ENCODE peak calls at places on chromosomes 4 and X, in seven cellular contexts. C is cardiac fibroblast, B is NCI-H69, D is iris pigment epithelial cell, U is HFFc6, X is nephron progenitor cell, S is NCI-H1105 treated with DMSO at 0.1 percent for 48 hours. K is an unnamed sample.

GRCh38 chrX:120570201-120570600 is 9.4 kb upstream of the CUL4B start:
- DNase-seq in D (no peak), U (no peak), S (no peak), C (no peak), B (no peak), X (no peak), K (no peak)

GRCh38 chr4:148065069-148065468 is 333.2 kb downstream of the ARHGAP10 start:
- DNase-seq in X (no peak), C (peak), U (peak), D (peak), B (peak), S (no peak), K (peak)

GRCh38 chr4:37737456-37737855 is 51.3 kb upstream of the RELL1 start:
- DNase-seq in X (no peak), C (peak), D (peak), B (no peak), S (no peak), U (peak), K (peak)

GRCh38 chr4:183772361-183772760 is 113.3 kb downstream of the TRAPPC11 start:
- DNase-seq in C (no peak), S (no peak), D (no peak), B (no peak), U (no peak), X (no peak), K (no peak)

GRCh38 chrX:98203800-98204199 is 1320.1 kb downstream of the RPA4 start:
- DNase-seq in U (peak), S (no peak), B (no peak), X (no peak), C (no peak), D (no peak), K (peak)

GRCh38 chr4:173448103-173448502 is 49.2 kb upstream of the SCRG1 start:
- DNase-seq in X (no peak), D (no peak), S (peak), C (peak), B (peak), U (peak), K (peak)

GRCh38 chr4:55258152-55258863 is 87.7 kb upstream of the SRD5A3 start:
- DNase-seq in U (no peak), D (no peak), B (no peak), C (peak), S (no peak), X (no peak), K (peak)

GRCh38 chrX:65406532-65406931 is 128.1 kb downstream of the LAS1L start:
- DNase-seq in B (no peak), U (no peak), X (no peak), S (no peak), D (no peak), C (no peak), K (no peak)

GRCh38 chrX:57643698-57644097 is 36.4 kb downstream of the NLRP2B start:
- DNase-seq in B (no peak), S (no peak), C (no peak), D (no peak), U (no peak), X (no peak), K (no peak)

GRCh38 chrX:134694935-134695334 is 36.7 kb upstream of the PLAC1 start:
- DNase-seq in D (no peak), U (no peak), B (no peak), S (no peak), C (no peak), X (no peak), K (no peak)